ENCODE peak calls at places on chromosome 11, in eight cellular contexts. Z, J, W, Q, O, L, K and Y are unnamed samples.
A peak's percentile ranks its signal among the peaks of the same experiment; 100 is the strongest.

GRCh38 chr11:107468596-107468995 is 11.0 kb upstream of the CWF19L2 start:
- DNase-seq in W (no peak), Z (no peak), O (no peak), K (peak; percentile 7), Q (no peak), L (no peak), J (no peak), Y (no peak)

GRCh38 chr11:101487775-101488174 is 96.0 kb downstream of the TRPC6 start:
- DNase-seq in K (peak; percentile 27), W (no peak), Z (no peak), O (no peak), Q (no peak), L (no peak), J (no peak), Y (no peak)

GRCh38 chr11:12794556-12795230 is 120.5 kb downstream of the TEAD1 start:
- DNase-seq in O (no peak), W (no peak), K (no peak), L (no peak), J (no peak), Q (no peak), Z (no peak), Y (no peak)

GRCh38 chr11:8698917-8699441 is 16.4 kb downstream of the RPL27A start:
- DNase-seq in Z (no peak), W (no peak), Q (no peak), L (no peak), O (no peak), J (peak; percentile 94), K (no peak), Y (peak; percentile 35)

GRCh38 chr11:6733326-6734030 is 38.3 kb downstream of the OR2AG2 start:
- DNase-seq in K (no peak), O (no peak), W (no peak), L (no peak), Z (no peak), Q (no peak), J (no peak), Y (no peak)

GRCh38 chr11:24198458-24198857 is 298.4 kb upstream of the LUZP2 start:
- DNase-seq in L (no peak), W (no peak), J (no peak), Z (no peak), Q (no peak), K (no peak), O (no peak), Y (no peak)

GRCh38 chr11:60700689-60701508 is 1.5 kb downstream of the MS4A8 start:
- DNase-seq in O (peak; percentile 35), K (no peak), W (no peak), Q (peak; percentile 33), L (no peak), J (peak; percentile 86), Z (peak; percentile 10), Y (peak; percentile 72)

GRCh38 chr11:16402654-16403447 is 46.5 kb upstream of the SOX6 start:
- DNase-seq in K (no peak), Q (no peak), L (no peak), J (peak; percentile 52), Z (no peak), O (no peak), W (no peak), Y (peak; percentile 58)

GRCh38 chr11:3840870-3841425 is at the start of gene RHOG:
- DNase-seq in L (peak; percentile 97), J (peak; percentile 93), Z (peak; percentile 81), W (peak; percentile 78), O (no peak), Q (peak; percentile 89), K (peak; percentile 23), Y (no peak)

GRCh38 chr11:128375941-128376340 is 211.4 kb downstream of the ETS1 start:
- DNase-seq in Z (no peak), O (no peak), W (no peak), K (no peak), L (no peak), Q (peak; percentile 4), J (no peak), Y (no peak)

DNA sequence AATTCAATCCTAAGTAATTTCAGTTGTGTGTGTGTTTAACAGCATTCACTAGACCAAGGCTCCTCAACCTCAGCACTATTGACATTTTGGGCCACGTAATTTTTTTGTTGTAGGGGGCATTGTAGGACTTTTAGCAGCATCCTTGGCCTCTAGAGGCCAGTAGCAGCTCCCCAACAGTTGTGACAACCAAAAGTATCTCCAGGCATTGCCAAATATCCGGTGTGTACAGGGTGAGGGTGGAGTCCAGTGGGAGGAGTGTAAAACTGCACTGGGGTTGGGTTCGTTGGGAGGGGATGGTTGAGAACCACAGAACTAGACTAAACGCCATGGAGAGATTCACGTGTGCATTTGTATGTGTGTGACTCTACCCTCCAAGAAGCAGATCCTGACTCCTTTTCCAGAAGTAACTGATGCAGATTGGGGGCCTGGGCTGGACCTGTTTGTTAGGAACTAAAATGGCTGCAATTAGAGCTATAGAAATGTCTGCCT is 5.9 kb upstream of the PHF21A start:
- DNase-seq in W (no peak), K (no peak), J (no peak), Z (peak; percentile 44), Q (peak; percentile 87), L (peak; percentile 77), O (peak; percentile 84), Y (peak; percentile 23)
- TF ChIP-seq CTCF in W (peak; percentile 35), K (peak; percentile 49), J (peak; percentile 58), Z (peak; percentile 51), Q (peak; percentile 71), L (no peak), O (peak; percentile 79), Y (peak; percentile 40)

GRCh38 chr11:831132-831864 is 1.5 kb upstream of the CD151 start:
- DNase-seq in Q (no peak), K (no peak), Z (no peak), L (no peak), O (no peak), W (no peak), J (no peak), Y (peak; percentile 49)

GRCh38 chr11:830295-831131 is 2.2 kb upstream of the CD151 start:
- DNase-seq in J (peak; percentile 96), L (peak; percentile 93), O (no peak), Z (peak; percentile 48), K (no peak), W (no peak), Q (no peak), Y (peak; percentile 96)

GRCh38 chr11:828501-829115 is 889 bp downstream of the CRACR2B start:
- DNase-seq in L (no peak), J (no peak), Q (no peak), K (no peak), Z (no peak), W (no peak), O (no peak), Y (peak; percentile 51)

GRCh38 chr11:829116-829945 is 1.6 kb downstream of the CRACR2B start:
- DNase-seq in Z (no peak), J (peak; percentile 76), K (no peak), Q (no peak), L (peak; percentile 90), O (no peak), W (no peak), Y (peak; percentile 57)

GRCh38 chr11:829946-830294 is 2.2 kb downstream of the CRACR2B start:
- DNase-seq in K (no peak), O (no peak), Q (no peak), L (no peak), J (no peak), Z (no peak), W (no peak), Y (no peak)
- TF ChIP-seq CTCF in K (no peak), O (no peak), Q (no peak), L (no peak), J (no peak), Z (no peak), W (no peak), Y (no peak)

GRCh38 chr11:18614667-18615066 is 15.1 kb downstream of the MISFA start:
- DNase-seq in L (no peak), O (no peak), Z (no peak), K (no peak), J (no peak), W (no peak), Q (no peak), Y (no peak)

GRCh38 chr11:18615628-18616392 is 16.2 kb downstream of the MISFA start:
- DNase-seq in Z (no peak), L (no peak), K (no peak), O (no peak), W (no peak), J (no peak), Q (no peak), Y (no peak)

GRCh38 chr11:18608373-18608772 is 8.8 kb downstream of the MISFA start:
- DNase-seq in L (no peak), Z (no peak), J (no peak), O (no peak), W (no peak), K (no peak), Q (no peak), Y (no peak)

GRCh38 chr11:18611196-18611595 is 11.6 kb downstream of the MISFA start:
- DNase-seq in L (no peak), J (no peak), Q (no peak), Z (no peak), K (no peak), O (no peak), W (no peak), Y (no peak)

GRCh38 chr11:18612394-18612793 is 12.8 kb downstream of the MISFA start:
- DNase-seq in K (no peak), L (no peak), J (no peak), Q (no peak), W (no peak), O (no peak), Z (no peak), Y (no peak)
- TF ChIP-seq CTCF in K (no peak), L (no peak), J (no peak), Q (no peak), W (no peak), O (no peak), Z (no peak), Y (no peak)

GRCh38 chr11:90798769-90799168 is 575.9 kb upstream of the CHORDC1 start:
- DNase-seq in J (no peak), L (no peak), Q (no peak), Z (no peak), K (no peak), W (no peak), O (no peak), Y (no peak)

GRCh38 chr11:90805172-90805571 is 582.3 kb upstream of the CHORDC1 start:
- DNase-seq in K (no peak), J (no peak), Z (no peak), W (no peak), L (no peak), O (no peak), Q (peak; percentile 35), Y (no peak)

GRCh38 chr11:90809581-90809980 is 586.7 kb upstream of the CHORDC1 start:
- DNase-seq in Z (no peak), L (no peak), Q (peak; percentile 10), K (no peak), J (no peak), O (no peak), W (no peak), Y (no peak)

GRCh38 chr11:90803366-90803765 is 580.5 kb upstream of the CHORDC1 start:
- DNase-seq in K (no peak), Q (peak; percentile 43), Z (no peak), W (no peak), L (no peak), O (no peak), J (no peak), Y (no peak)

GRCh38 chr11:90803781-90804180 is 580.9 kb upstream of the CHORDC1 start:
- DNase-seq in K (no peak), Z (no peak), W (no peak), Q (no peak), L (no peak), O (no peak), J (no peak), Y (no peak)
- TF ChIP-seq CTCF in K (no peak), Z (no peak), W (no peak), Q (no peak), L (no peak), O (no peak), J (no peak), Y (no peak)

GRCh38 chr11:69721745-69722144 is 17.9 kb upstream of the FGF19 start:
- DNase-seq in Q (peak; percentile 21), J (peak; percentile 75), K (no peak), Z (no peak), W (no peak), O (no peak), L (no peak), Y (peak; percentile 49)
- TF ChIP-seq CTCF in Q (no peak), J (peak; percentile 70), K (peak; percentile 40), Z (peak; percentile 47), W (peak; percentile 20), O (peak; percentile 63), L (no peak), Y (peak; percentile 57)